ENCODE peak calls at places on chromosomes 7 and 10, in seven cellular contexts. B is fibroblast of lung, Y is RPMI7951, W is heart left ventricle, C is HCEC 1CT, V is Right ventricle myocardium superior, Z is AG10803. L is an unnamed sample.

GRCh38 chr10:79393221-79393923 is 46.1 kb downstream of the PPIF start:
- DNase-seq in B (no peak), Y (no peak), W (no peak), C (no peak), V (peak), Z (no peak), L (no peak)

GRCh38 chr7:143321734-143322133 is 5.8 kb downstream of the CLCN1 start:
- DNase-seq in B (no peak), Y (no peak), W (no peak), C (no peak), V (peak), Z (no peak), L (no peak)

GRCh38 chr10:108521827-108522503 is 1357.5 kb upstream of the SORCS1 start:
- DNase-seq in B (no peak), Y (no peak), W (no peak), C (no peak), V (no peak), Z (no peak), L (no peak)

GRCh38 chr7:146150153-146150552 is 33.6 kb downstream of the CNTNAP2 start:
- DNase-seq in B (no peak), Y (no peak), W (no peak), C (peak), V (no peak), Z (no peak), L (no peak)

GRCh38 chr7:133290041-133290440 is 37.2 kb downstream of the EXOC4 start:
- DNase-seq in B (peak), Y (peak), W (no peak), C (peak), V (no peak), Z (no peak), L (no peak)

GRCh38 chr10:92846-93245 is 42.4 kb upstream of the ZMYND11 start:
- DNase-seq in B (no peak), Y (no peak), W (no peak), C (no peak), V (no peak), Z (no peak), L (no peak)

GRCh38 chr10:76572021-76572420 is 1065.6 kb downstream of the KCNMA1 start:
- DNase-seq in B (peak), Y (no peak), W (no peak), C (no peak), V (no peak), Z (no peak), L (no peak)

GRCh38 chr7:98210513-98211220 is 572 bp upstream of the BHLHA15 start:
- DNase-seq in B (no peak), Y (no peak), W (peak), C (no peak), V (no peak), Z (peak), L (no peak)

GRCh38 chr10:69352569-69353264 is 64.0 kb downstream of the TACR2 start:
- DNase-seq in B (peak), Y (peak), W (peak), C (peak), V (no peak), Z (peak), L (no peak)

GRCh38 chr10:101932182-101932581 is 88.6 kb upstream of the KCNIP2 start:
- DNase-seq in B (no peak), Y (no peak), W (no peak), C (no peak), V (no peak), Z (no peak), L (no peak)

GRCh38 chr7:5215313-5215712 is 25.3 kb downstream of the WIPI2 start:
- DNase-seq in B (no peak), Y (no peak), W (no peak), C (no peak), V (no peak), Z (no peak), L (no peak)

GRCh38 chr10:25209618-25210017 is 34.8 kb downstream of the GPR158 start:
- DNase-seq in B (no peak), Y (no peak), W (no peak), C (no peak), V (no peak), Z (no peak), L (no peak)

GRCh38 chr7:29565982-29566746 is 2.5 kb downstream of the PRR15 start:
- DNase-seq in B (peak), Y (peak), W (no peak), C (no peak), V (no peak), Z (no peak), L (no peak)

GRCh38 chr10:24457661-24458318 is 248.9 kb downstream of the KIAA1217 start:
- DNase-seq in B (peak), Y (peak), W (no peak), C (no peak), V (no peak), Z (peak), L (no peak)

GRCh38 chr7:30877010-30877740 is 34.5 kb upstream of the AQP1 start:
- DNase-seq in B (peak), Y (no peak), W (peak), C (no peak), V (no peak), Z (peak), L (no peak)

GRCh38 chr10:21514101-21514807 is 11.2 kb downstream of the SKIDA1 start:
- DNase-seq in B (peak), Y (no peak), W (no peak), C (no peak), V (no peak), Z (no peak), L (no peak)

GRCh38 chr10:42988517-42989395 is 88.1 kb upstream of the RET start:
- DNase-seq in B (no peak), Y (no peak), W (peak), C (no peak), V (no peak), Z (no peak), L (no peak)

GRCh38 chr7:30469303-30469702 is 9.3 kb downstream of the NOD1 start:
- DNase-seq in B (peak), Y (peak), W (peak), C (peak), V (peak), Z (peak), L (peak)

GRCh38 chr7:117270371-117270770 is 52.5 kb downstream of the WNT2 start:
- DNase-seq in B (peak), Y (peak), W (no peak), C (peak), V (no peak), Z (no peak), L (no peak)

GRCh38 chr7:151390594-151391357 is 19.1 kb downstream of the WDR86 start:
- DNase-seq in B (no peak), Y (no peak), W (no peak), C (no peak), V (no peak), Z (no peak), L (no peak)

GRCh38 chr10:88218362-88218761 is 354.9 kb downstream of the PTEN start:
- DNase-seq in B (no peak), Y (no peak), W (no peak), C (no peak), V (no peak), Z (no peak), L (no peak)

GRCh38 chr10:72044417-72045041 is 43.8 kb downstream of the SPOCK2 start:
- DNase-seq in B (peak), Y (no peak), W (no peak), C (no peak), V (no peak), Z (peak), L (no peak)

GRCh38 chr7:81810448-81811155 is 40.8 kb upstream of the HGF start:
- DNase-seq in B (no peak), Y (no peak), W (no peak), C (no peak), V (no peak), Z (no peak), L (no peak)

GRCh38 chr7:128697301-128697905 is 25.3 kb downstream of the GARIN1A start:
- DNase-seq in B (peak), Y (peak), W (peak), C (peak), V (peak), Z (peak), L (no peak)

GRCh38 chr10:76382381-76382851 is 951.0 kb downstream of the LRMDA start:
- DNase-seq in B (peak), Y (peak), W (no peak), C (peak), V (no peak), Z (peak), L (no peak)

GRCh38 chr10:89224697-89225443 is 17.8 kb upstream of the CH25H start:
- DNase-seq in B (no peak), Y (peak), W (peak), C (no peak), V (no peak), Z (no peak), L (no peak)

GRCh38 chr7:17646181-17646956 is 293.9 kb downstream of the SNX13 start:
- DNase-seq in B (peak), Y (peak), W (no peak), C (peak), V (no peak), Z (peak), L (no peak)

GRCh38 chr7:104967595-104967994 is 46.4 kb upstream of the KMT2E start:
- DNase-seq in B (peak), Y (peak), W (no peak), C (no peak), V (no peak), Z (peak), L (no peak)

GRCh38 chr7:75866129-75866496 is 12.7 kb upstream of the RHBDD2 start:
- DNase-seq in B (peak), Y (no peak), W (no peak), C (peak), V (no peak), Z (no peak), L (no peak)

GRCh38 chr7:85111761-85112160 is 75.1 kb downstream of the SEMA3D start:
- DNase-seq in B (peak), Y (no peak), W (no peak), C (no peak), V (no peak), Z (peak), L (no peak)

GRCh38 chr10:79192677-79193003 is 123.9 kb downstream of the ZMIZ1 start:
- DNase-seq in B (peak), Y (peak), W (no peak), C (peak), V (no peak), Z (peak), L (no peak)

GRCh38 chr7:47816647-47817046 is 131.6 kb downstream of the PKD1L1 start:
- DNase-seq in B (peak), Y (peak), W (no peak), C (peak), V (no peak), Z (peak), L (no peak)

GRCh38 chr10:43105119-43105792 is 28.4 kb downstream of the RET start:
- DNase-seq in B (peak), Y (peak), W (peak), C (peak), V (peak), Z (peak), L (peak)

GRCh38 chr10:128078136-128078969 is 47.9 kb downstream of the MKI67 start:
- DNase-seq in B (peak), Y (no peak), W (no peak), C (peak), V (no peak), Z (peak), L (no peak)

GRCh38 chr10:15369642-15370211 is 1.4 kb downstream of the FAM171A1 start:
- DNase-seq in B (peak), Y (no peak), W (no peak), C (no peak), V (no peak), Z (no peak), L (no peak)

GRCh38 chr7:69256634-69257081 is 341.6 kb upstream of the AUTS2 start:
- DNase-seq in B (peak), Y (peak), W (peak), C (no peak), V (peak), Z (peak), L (no peak)

GRCh38 chr10:119090026-119090808 is 9.6 kb upstream of the EIF3A start:
- DNase-seq in B (no peak), Y (no peak), W (no peak), C (no peak), V (no peak), Z (no peak), L (no peak)

GRCh38 chr7:50304158-50304910 is at the start of gene IKZF1:
- DNase-seq in B (no peak), Y (no peak), W (peak), C (no peak), V (peak), Z (no peak), L (no peak)

GRCh38 chr7:492714-493065 is 27.0 kb downstream of the PDGFA start:
- DNase-seq in B (no peak), Y (no peak), W (peak), C (no peak), V (peak), Z (no peak), L (peak)

L was measured in DMS 273 treated with DMSO at 0.1 percent for 48 hours.